ENCODE peak calls at places on chromosomes 4 and X, in four cellular contexts. U is activated CD4-positive, alpha-beta T cell treated with anti-CD3 and anti-CD28 coated beads, Interleukin-2, amount 10 ng/mL, durations not matched to agents 7 days and 5 days; E is cardiac muscle cell; D is amniotic stem cell. M is an unnamed sample.
A peak's percentile ranks its signal among the peaks of the same experiment; 100 is the strongest.

GRCh38 chr4:37132351-37132989 is 112.1 kb upstream of the NWD2 start:
- DNase-seq in D (no peak), U (no peak), E (no peak), M (no peak)

GRCh38 chr4:174764105-174764729 is 64.8 kb downstream of the GLRA3 start:
- DNase-seq in U (no peak), D (peak; percentile 33), E (peak; percentile 64), M (no peak)

GRCh38 chr4:24979554-24979953 is 51.2 kb downstream of the LGI2 start:
- DNase-seq in E (peak; percentile 71), U (no peak), D (no peak), M (no peak)

GRCh38 chr4:184384056-184384809 is 90.1 kb downstream of the IRF2 start:
- DNase-seq in D (peak; percentile 37), E (peak; percentile 98), U (peak; percentile 30), M (no peak)

GRCh38 chr4:144658908-144659307 is 13.0 kb downstream of the HHIP start:
- DNase-seq in D (no peak), U (no peak), E (no peak), M (no peak)

GRCh38 chrX:119669424-119670037 is 23.4 kb downstream of the SEPTIN6 start:
- DNase-seq in E (no peak), U (no peak), D (no peak), M (no peak)

GRCh38 chr4:5024673-5025072 is 5.4 kb upstream of the CYTL1 start:
- DNase-seq in E (peak; percentile 26), D (no peak), U (no peak), M (no peak)

GRCh38 chrX:20067709-20068315 is 48.9 kb downstream of the MAP7D2 start:
- DNase-seq in U (no peak), D (peak; percentile 63), E (peak; percentile 86), M (no peak)

GRCh38 chrX:107674480-107675364 is 46.4 kb downstream of the PRPS1 start:
- DNase-seq in E (peak; percentile 94), U (peak; percentile 50), D (no peak), M (no peak)

GRCh38 chr4:172851534-172851933 is 317.1 kb upstream of the GALNT7 start:
- DNase-seq in E (no peak), D (no peak), U (no peak), M (no peak)

M was measured in type B pancreatic cell.